ENCODE peak calls at places on chromosome 1, in seven cellular contexts. One of them, this sample, is unnamed.

GRCh38 chr1:59999006-59999405 is 72.4 kb upstream of the CYP2J2 start:
- DNase-seq in MM.1S: no peak
- DNase-seq in adrenal gland: no peak
- DNase-seq in dorsolateral prefrontal cortex: no peak
- DNase-seq in astrocyte of the cerebellum: no peak
- DNase-seq in hepatocyte: no peak
- DNase-seq in psoas muscle: no peak
- DNase-seq in this sample: no peak

GRCh38 chr1:174769961-174770549 is 229.7 kb upstream of the CACYBP start:
- DNase-seq in astrocyte of the cerebellum: peak
- DNase-seq in MM.1S: peak
- DNase-seq in dorsolateral prefrontal cortex: no peak
- DNase-seq in adrenal gland: peak
- DNase-seq in hepatocyte: peak
- DNase-seq in psoas muscle: no peak
- DNase-seq in this sample: peak

GRCh38 chr1:43232071-43232470 is 37.7 kb upstream of the TMEM125 start:
- DNase-seq in psoas muscle: no peak
- DNase-seq in hepatocyte: peak
- DNase-seq in MM.1S: no peak
- DNase-seq in adrenal gland: peak
- DNase-seq in dorsolateral prefrontal cortex: no peak
- DNase-seq in astrocyte of the cerebellum: peak
- DNase-seq in this sample: peak

GRCh38 chr1:3708696-3709246 is 43.5 kb upstream of the CCDC27 start:
- DNase-seq in hepatocyte: no peak
- DNase-seq in astrocyte of the cerebellum: no peak
- DNase-seq in psoas muscle: no peak
- DNase-seq in adrenal gland: no peak
- DNase-seq in dorsolateral prefrontal cortex: no peak
- DNase-seq in MM.1S: no peak
- DNase-seq in this sample: no peak

GRCh38 chr1:165858364-165858823 is 31.0 kb downstream of the UCK2 start:
- DNase-seq in dorsolateral prefrontal cortex: no peak
- DNase-seq in hepatocyte: peak
- DNase-seq in astrocyte of the cerebellum: no peak
- DNase-seq in psoas muscle: no peak
- DNase-seq in adrenal gland: no peak
- DNase-seq in MM.1S: no peak
- DNase-seq in this sample: no peak

GRCh38 chr1:167512262-167512661 is 6.1 kb downstream of the CD247 start:
- DNase-seq in psoas muscle: no peak
- DNase-seq in dorsolateral prefrontal cortex: no peak
- DNase-seq in astrocyte of the cerebellum: no peak
- DNase-seq in adrenal gland: no peak
- DNase-seq in hepatocyte: no peak
- DNase-seq in MM.1S: no peak
- DNase-seq in this sample: no peak

GRCh38 chr1:22031214-22031962 is 21.1 kb upstream of the CDC42 start:
- DNase-seq in adrenal gland: no peak
- DNase-seq in MM.1S: no peak
- DNase-seq in dorsolateral prefrontal cortex: no peak
- DNase-seq in hepatocyte: peak
- DNase-seq in astrocyte of the cerebellum: no peak
- DNase-seq in psoas muscle: no peak
- DNase-seq in this sample: no peak

GRCh38 chr1:49163041-49163440 is 386.4 kb upstream of the BEND5 start:
- DNase-seq in dorsolateral prefrontal cortex: no peak
- DNase-seq in hepatocyte: no peak
- DNase-seq in MM.1S: no peak
- DNase-seq in adrenal gland: no peak
- DNase-seq in psoas muscle: no peak
- DNase-seq in astrocyte of the cerebellum: no peak
- DNase-seq in this sample: peak

GRCh38 chr1:117210831-117211261 is at the start of gene VTCN1:
- DNase-seq in astrocyte of the cerebellum: no peak
- DNase-seq in hepatocyte: peak
- DNase-seq in dorsolateral prefrontal cortex: no peak
- DNase-seq in psoas muscle: no peak
- DNase-seq in MM.1S: no peak
- DNase-seq in adrenal gland: no peak
- DNase-seq in this sample: no peak

GRCh38 chr1:54967372-54967771 is 13.1 kb upstream of the TMEM61 start:
- DNase-seq in MM.1S: no peak
- DNase-seq in hepatocyte: no peak
- DNase-seq in psoas muscle: no peak
- DNase-seq in dorsolateral prefrontal cortex: no peak
- DNase-seq in adrenal gland: peak
- DNase-seq in astrocyte of the cerebellum: no peak
- DNase-seq in this sample: no peak

GRCh38 chr1:228765543-228765942 is 30.3 kb downstream of the RHOU start:
- DNase-seq in psoas muscle: no peak
- DNase-seq in astrocyte of the cerebellum: no peak
- DNase-seq in hepatocyte: no peak
- DNase-seq in adrenal gland: no peak
- DNase-seq in MM.1S: peak
- DNase-seq in dorsolateral prefrontal cortex: no peak
- DNase-seq in this sample: no peak

GRCh38 chr1:233188061-233188460 is 107.5 kb downstream of the PCNX2 start:
- DNase-seq in hepatocyte: no peak
- DNase-seq in adrenal gland: no peak
- DNase-seq in psoas muscle: no peak
- DNase-seq in astrocyte of the cerebellum: no peak
- DNase-seq in MM.1S: no peak
- DNase-seq in dorsolateral prefrontal cortex: no peak
- DNase-seq in this sample: no peak

GRCh38 chr1:20731057-20731991 is 1.2 kb downstream of the SH2D5 start:
- DNase-seq in astrocyte of the cerebellum: no peak
- DNase-seq in hepatocyte: no peak
- DNase-seq in adrenal gland: no peak
- DNase-seq in dorsolateral prefrontal cortex: peak
- DNase-seq in psoas muscle: no peak
- DNase-seq in MM.1S: no peak
- DNase-seq in this sample: no peak

GRCh38 chr1:161198206-161198876 is 513 bp downstream of the ADAMTS4 start:
- DNase-seq in MM.1S: no peak
- DNase-seq in astrocyte of the cerebellum: no peak
- DNase-seq in dorsolateral prefrontal cortex: peak
- DNase-seq in hepatocyte: peak
- DNase-seq in psoas muscle: peak
- DNase-seq in adrenal gland: peak
- DNase-seq in this sample: no peak

GRCh38 chr1:1171551-1172340 is 1.9 kb upstream of the TTLL10 start:
- DNase-seq in hepatocyte: no peak
- DNase-seq in adrenal gland: no peak
- DNase-seq in dorsolateral prefrontal cortex: no peak
- DNase-seq in astrocyte of the cerebellum: no peak
- DNase-seq in psoas muscle: peak
- DNase-seq in MM.1S: no peak
- DNase-seq in this sample: no peak

GRCh38 chr1:26322042-26322331 is 4.2 kb downstream of the CD52 start:
- DNase-seq in hepatocyte: no peak
- DNase-seq in psoas muscle: no peak
- DNase-seq in adrenal gland: no peak
- DNase-seq in dorsolateral prefrontal cortex: no peak
- DNase-seq in MM.1S: no peak
- DNase-seq in astrocyte of the cerebellum: no peak
- DNase-seq in this sample: no peak

GRCh38 chr1:113913312-113913668 is 8.2 kb downstream of the DCLRE1B start:
- DNase-seq in psoas muscle: no peak
- DNase-seq in dorsolateral prefrontal cortex: no peak
- DNase-seq in MM.1S: no peak
- DNase-seq in adrenal gland: no peak
- DNase-seq in astrocyte of the cerebellum: no peak
- DNase-seq in hepatocyte: no peak
- DNase-seq in this sample: no peak

GRCh38 chr1:113913887-113914664 is 8.9 kb downstream of the DCLRE1B start:
- DNase-seq in astrocyte of the cerebellum: no peak
- DNase-seq in hepatocyte: no peak
- DNase-seq in dorsolateral prefrontal cortex: no peak
- DNase-seq in adrenal gland: no peak
- DNase-seq in MM.1S: no peak
- DNase-seq in psoas muscle: no peak
- DNase-seq in this sample: no peak

GRCh38 chr1:113918243-113918642 is 10.9 kb upstream of the HIPK1 start:
- DNase-seq in adrenal gland: no peak
- DNase-seq in dorsolateral prefrontal cortex: no peak
- DNase-seq in astrocyte of the cerebellum: no peak
- DNase-seq in psoas muscle: no peak
- DNase-seq in hepatocyte: no peak
- DNase-seq in MM.1S: no peak
- DNase-seq in this sample: no peak

GRCh38 chr1:113917400-113918082 is 11.6 kb upstream of the HIPK1 start:
- DNase-seq in adrenal gland: no peak
- DNase-seq in MM.1S: no peak
- DNase-seq in psoas muscle: no peak
- DNase-seq in hepatocyte: no peak
- DNase-seq in astrocyte of the cerebellum: no peak
- DNase-seq in dorsolateral prefrontal cortex: no peak
- DNase-seq in this sample: no peak

DNA sequence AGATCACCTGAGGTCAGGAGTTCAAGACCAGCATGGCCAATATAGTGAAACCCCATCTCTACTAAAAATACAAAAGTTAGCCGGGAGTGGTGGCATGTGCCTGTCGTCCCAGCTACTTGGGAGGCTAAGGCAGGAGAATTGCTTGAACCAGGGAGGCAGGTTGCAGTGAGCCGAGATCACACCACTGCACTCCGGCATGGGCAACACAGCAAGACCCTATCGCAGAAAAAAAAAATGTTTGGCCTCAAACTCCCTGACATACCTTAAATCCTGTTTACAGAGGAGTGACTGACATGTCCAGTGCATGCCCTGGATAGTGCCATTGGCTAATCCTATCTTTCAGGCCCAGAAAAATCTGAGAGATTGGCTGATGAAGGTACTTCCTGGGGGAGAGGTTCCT is 11.8 kb downstream of the DCLRE1B start:
- DNase-seq in astrocyte of the cerebellum: no peak
- DNase-seq in dorsolateral prefrontal cortex: no peak
- DNase-seq in adrenal gland: no peak
- DNase-seq in MM.1S: no peak
- DNase-seq in psoas muscle: no peak
- DNase-seq in hepatocyte: no peak
- DNase-seq in this sample: no peak
- H3K4me3 ChIP-seq in astrocyte of the cerebellum: no peak
- H3K4me3 ChIP-seq in dorsolateral prefrontal cortex: no peak
- H3K4me3 ChIP-seq in adrenal gland: no peak
- H3K4me3 ChIP-seq in MM.1S: no peak
- H3K4me3 ChIP-seq in psoas muscle: no peak
- H3K4me3 ChIP-seq in hepatocyte: no peak
- H3K4me3 ChIP-seq in this sample: no peak

DNA sequence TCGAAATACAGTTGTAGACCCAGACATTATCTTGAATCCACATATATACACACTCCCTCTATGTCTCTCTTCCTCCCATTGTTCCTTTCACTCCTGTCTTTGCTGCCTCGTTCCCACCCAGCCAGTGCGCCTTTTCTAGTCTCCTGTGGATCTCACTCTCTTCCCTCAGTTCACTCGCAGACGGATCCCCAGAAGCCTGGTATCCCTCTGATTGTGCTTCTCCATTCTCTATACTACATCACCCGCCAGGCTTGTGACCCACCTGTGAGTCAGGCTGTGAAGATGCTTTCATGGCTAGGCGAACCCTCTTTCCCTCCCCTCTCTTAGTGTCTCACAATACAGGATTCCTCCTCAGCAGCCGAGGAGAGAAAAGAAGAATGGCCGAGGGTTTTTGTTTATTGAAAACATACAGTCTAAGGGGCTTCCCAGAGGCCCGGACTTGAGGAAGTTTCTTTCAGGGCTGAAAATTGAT is 1.5 kb downstream of the HCN3 start:
- DNase-seq in MM.1S: no peak
- DNase-seq in psoas muscle: no peak
- DNase-seq in adrenal gland: no peak
- DNase-seq in dorsolateral prefrontal cortex: no peak
- DNase-seq in hepatocyte: no peak
- DNase-seq in astrocyte of the cerebellum: no peak
- DNase-seq in this sample: no peak
- H3K4me3 ChIP-seq in MM.1S: peak
- H3K4me3 ChIP-seq in psoas muscle: no peak
- H3K4me3 ChIP-seq in adrenal gland: no peak
- H3K4me3 ChIP-seq in dorsolateral prefrontal cortex: peak
- H3K4me3 ChIP-seq in hepatocyte: no peak
- H3K4me3 ChIP-seq in astrocyte of the cerebellum: no peak
- H3K4me3 ChIP-seq in this sample: no peak

GRCh38 chr1:157325220-157325619 is 187.0 kb upstream of the ETV3 start:
- DNase-seq in psoas muscle: no peak
- DNase-seq in dorsolateral prefrontal cortex: no peak
- DNase-seq in MM.1S: no peak
- DNase-seq in astrocyte of the cerebellum: no peak
- DNase-seq in adrenal gland: no peak
- DNase-seq in hepatocyte: no peak
- DNase-seq in this sample: no peak
- H3K4me3 ChIP-seq in psoas muscle: no peak
- H3K4me3 ChIP-seq in dorsolateral prefrontal cortex: no peak
- H3K4me3 ChIP-seq in MM.1S: no peak
- H3K4me3 ChIP-seq in astrocyte of the cerebellum: no peak
- H3K4me3 ChIP-seq in adrenal gland: no peak
- H3K4me3 ChIP-seq in hepatocyte: no peak
- H3K4me3 ChIP-seq in this sample: no peak

GRCh38 chr1:244868484-244869363 is 4.4 kb upstream of the HNRNPU start:
- DNase-seq in psoas muscle: no peak
- DNase-seq in adrenal gland: no peak
- DNase-seq in hepatocyte: no peak
- DNase-seq in MM.1S: no peak
- DNase-seq in dorsolateral prefrontal cortex: no peak
- DNase-seq in astrocyte of the cerebellum: no peak
- DNase-seq in this sample: no peak

GRCh38 chr1:244865820-244866219 is 1.5 kb upstream of the HNRNPU start:
- DNase-seq in adrenal gland: no peak
- DNase-seq in astrocyte of the cerebellum: no peak
- DNase-seq in hepatocyte: no peak
- DNase-seq in MM.1S: no peak
- DNase-seq in psoas muscle: no peak
- DNase-seq in dorsolateral prefrontal cortex: no peak
- DNase-seq in this sample: no peak

GRCh38 chr1:244864253-244865027 is at the start of gene HNRNPU:
- DNase-seq in adrenal gland: peak
- DNase-seq in MM.1S: peak
- DNase-seq in dorsolateral prefrontal cortex: peak
- DNase-seq in astrocyte of the cerebellum: peak
- DNase-seq in psoas muscle: peak
- DNase-seq in hepatocyte: peak
- DNase-seq in this sample: peak

GRCh38 chr1:244865028-244865371 is 657 bp upstream of the HNRNPU start:
- DNase-seq in hepatocyte: peak
- DNase-seq in dorsolateral prefrontal cortex: no peak
- DNase-seq in MM.1S: no peak
- DNase-seq in adrenal gland: peak
- DNase-seq in astrocyte of the cerebellum: no peak
- DNase-seq in psoas muscle: no peak
- DNase-seq in this sample: no peak

DNA sequence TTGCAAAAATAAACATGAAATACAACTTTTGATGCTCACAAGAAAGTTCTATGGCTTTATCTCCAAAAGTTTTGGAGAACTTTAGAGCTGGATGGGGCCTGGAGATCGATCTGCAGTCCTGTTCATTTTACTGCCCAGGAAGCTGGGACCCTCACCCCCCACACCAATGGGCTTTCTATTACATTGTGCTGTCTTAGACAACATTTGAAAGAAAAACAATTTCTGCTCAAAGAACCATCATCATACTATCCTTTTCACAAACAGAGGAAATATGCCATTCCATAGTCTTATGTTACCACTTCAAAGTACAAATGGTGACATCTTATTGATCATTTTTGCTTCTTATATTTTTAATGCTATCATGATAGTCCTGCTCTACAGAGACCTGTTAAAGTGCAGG is 2.0 kb upstream of the HNRNPU start:
- DNase-seq in astrocyte of the cerebellum: no peak
- DNase-seq in dorsolateral prefrontal cortex: no peak
- DNase-seq in hepatocyte: no peak
- DNase-seq in adrenal gland: no peak
- DNase-seq in psoas muscle: no peak
- DNase-seq in MM.1S: no peak
- DNase-seq in this sample: no peak
- H3K4me3 ChIP-seq in astrocyte of the cerebellum: no peak
- H3K4me3 ChIP-seq in dorsolateral prefrontal cortex: no peak
- H3K4me3 ChIP-seq in hepatocyte: no peak
- H3K4me3 ChIP-seq in adrenal gland: no peak
- H3K4me3 ChIP-seq in psoas muscle: peak
- H3K4me3 ChIP-seq in MM.1S: no peak
- H3K4me3 ChIP-seq in this sample: no peak

This sample was measured in skeletal muscle cell.